ENCODE peak calls at places on chromosomes 5 and 9, in ten cellular contexts. N is epithelial cell of esophagus, R is memory B cell, V is pons, T is kidney tubule cell, A is ELR, C is NCI-H1694 treated with DMSO at 0.1 percent for 48 hours, U is NCI-H510A, M is T follicular helper cell, S is body of pancreas. K is an unnamed sample.

GRCh38 chr9:77011973-77012817 is 7.3 kb upstream of the FOXB2 start:
- DNase-seq in N (peak), R (peak), V (no peak), T (peak), A (peak), C (no peak), U (no peak), M (peak), S (peak), K (no peak)

GRCh38 chr9:38380230-38380871 is 12.2 kb upstream of the ALDH1B1 start:
- DNase-seq in N (peak), R (no peak), V (no peak), T (peak), A (peak), C (no peak), U (no peak), M (no peak), S (no peak), K (no peak)

GRCh38 chr5:177491429-177491945 is 5.9 kb downstream of the PDLIM7 start:
- DNase-seq in N (peak), R (no peak), V (no peak), T (peak), A (peak), C (peak), U (no peak), M (no peak), S (no peak), K (no peak)

GRCh38 chr5:101390317-101390908 is 487.3 kb upstream of the ST8SIA4 start:
- DNase-seq in N (peak), R (no peak), V (peak), T (peak), A (peak), C (peak), U (peak), M (no peak), S (no peak), K (peak)

GRCh38 chr5:92916036-92916435 is 665.0 kb downstream of the NR2F1-AS1 start:
- DNase-seq in N (peak), R (no peak), V (peak), T (peak), A (peak), C (no peak), U (no peak), M (no peak), S (no peak), K (no peak)

GRCh38 chr5:100900142-100900795 is 2.8 kb downstream of the ST8SIA4 start:
- DNase-seq in N (peak), R (no peak), V (peak), T (peak), A (peak), C (peak), U (peak), M (no peak), S (no peak), K (no peak)

GRCh38 chr9:129596541-129597328 is 24.2 kb downstream of the C9orf50 start:
- DNase-seq in N (peak), R (no peak), V (no peak), T (peak), A (peak), C (no peak), U (no peak), M (no peak), S (no peak), K (no peak)

GRCh38 chr9:77899679-77900354 is 131.8 kb downstream of the GNAQ start:
- DNase-seq in N (peak), R (no peak), V (no peak), T (peak), A (peak), C (no peak), U (no peak), M (no peak), S (no peak), K (peak)

GRCh38 chr5:16736158-16736994 is 119.6 kb upstream of the RETREG1 start:
- DNase-seq in N (peak), R (no peak), V (peak), T (peak), A (peak), C (peak), U (peak), M (no peak), S (peak), K (no peak)

GRCh38 chr5:43000198-43000840 is 39.8 kb downstream of the ANXA2R start:
- DNase-seq in N (peak), R (no peak), V (no peak), T (peak), A (peak), C (no peak), U (no peak), M (no peak), S (no peak), K (no peak)

GRCh38 chr9:132970306-132971062 is 8.0 kb upstream of the GFI1B start:
- DNase-seq in N (no peak), R (no peak), V (no peak), T (peak), A (no peak), C (no peak), U (no peak), M (no peak), S (no peak), K (no peak)

GRCh38 chr5:172299916-172300439 is 16.4 kb upstream of the UBTD2 start:
- DNase-seq in N (peak), R (no peak), V (no peak), T (no peak), A (peak), C (no peak), U (no peak), M (no peak), S (no peak), K (no peak)

GRCh38 chr5:147565524-147565923 is 55.7 kb upstream of the DPYSL3 start:
- DNase-seq in N (peak), R (no peak), V (no peak), T (peak), A (peak), C (no peak), U (no peak), M (no peak), S (no peak), K (no peak)

GRCh38 chr5:10374032-10374431 is 20.5 kb downstream of the MARCHF6 start:
- DNase-seq in N (no peak), R (no peak), V (no peak), T (no peak), A (no peak), C (no peak), U (no peak), M (no peak), S (no peak), K (no peak)

GRCh38 chr5:14399054-14399657 is 182.4 kb upstream of the OTULINL start:
- DNase-seq in N (peak), R (peak), V (peak), T (peak), A (peak), C (peak), U (no peak), M (no peak), S (no peak), K (peak)

GRCh38 chr5:27491746-27492439 is 453.5 kb upstream of the CDH9 start:
- DNase-seq in N (no peak), R (no peak), V (no peak), T (no peak), A (no peak), C (no peak), U (no peak), M (no peak), S (no peak), K (no peak)

GRCh38 chr5:43638107-43638506 is 35.1 kb downstream of the NNT start:
- DNase-seq in N (no peak), R (no peak), V (no peak), T (peak), A (no peak), C (no peak), U (no peak), M (no peak), S (no peak), K (no peak)

GRCh38 chr5:125465703-125466102 is 719.3 kb upstream of the ZNF608 start:
- DNase-seq in N (no peak), R (no peak), V (no peak), T (no peak), A (no peak), C (no peak), U (no peak), M (no peak), S (no peak), K (no peak)

GRCh38 chr5:174235226-174235992 is 189.9 kb downstream of the NSG2 start:
- DNase-seq in N (no peak), R (no peak), V (no peak), T (no peak), A (no peak), C (no peak), U (no peak), M (no peak), S (no peak), K (no peak)

GRCh38 chr9:70382046-70382708 is 32.3 kb downstream of the KLF9 start:
- DNase-seq in N (no peak), R (no peak), V (no peak), T (no peak), A (no peak), C (no peak), U (no peak), M (no peak), S (no peak), K (no peak)

GRCh38 chr9:86355814-86356213 is 1.6 kb upstream of the TUT7 start:
- DNase-seq in N (peak), R (no peak), V (no peak), T (no peak), A (no peak), C (no peak), U (no peak), M (no peak), S (no peak), K (no peak)

GRCh38 chr5:113575074-113575473 is 61.6 kb downstream of the YTHDC2 start:
- DNase-seq in N (no peak), R (no peak), V (no peak), T (no peak), A (no peak), C (no peak), U (no peak), M (no peak), S (no peak), K (no peak)

GRCh38 chr5:38207343-38207742 is 51.0 kb upstream of the EGFLAM start:
- DNase-seq in N (peak), R (no peak), V (no peak), T (no peak), A (peak), C (no peak), U (no peak), M (no peak), S (no peak), K (no peak)

GRCh38 chr9:65437724-65438123 is 152.7 kb upstream of the FOXD4L5 start:
- DNase-seq in N (no peak), R (no peak), V (no peak), T (no peak), A (no peak), C (no peak), U (no peak), M (no peak), S (no peak), K (no peak)

GRCh38 chr5:18043344-18043743 is 409.1 kb downstream of the TAF11L14 start:
- DNase-seq in N (peak), R (no peak), V (no peak), T (no peak), A (no peak), C (no peak), U (no peak), M (no peak), S (no peak), K (no peak)

GRCh38 chr9:35079041-35079425 is 709 bp downstream of the FANCG start:
- DNase-seq in N (no peak), R (no peak), V (no peak), T (no peak), A (peak), C (no peak), U (no peak), M (no peak), S (no peak), K (no peak)